ENCODE peak calls at places on chromosomes 7 and 10, in seven cellular contexts. C is kidney tubule cell; U is tibial artery; I is mucosa of gallbladder; H is activated effector memory CD4-positive, alpha-beta T cell treated with Interleukin-2 at 50 U/mL for 16 hours; D is ACHN; M is stimulated activated CD4-positive, alpha-beta T cell treated with anti-CD3 and anti-CD28 coated beads, Interleukin-2, amount 100 ng/mL, for 48 hours. A is an unnamed sample.

GRCh38 chr10:99676435-99676834 is 17.1 kb downstream of the ENTPD7 start:
- DNase-seq in C (no peak), U (no peak), I (no peak), H (no peak), D (peak; percentile 24), M (no peak), A (no peak)

GRCh38 chr10:33286186-33286934 is 48.1 kb downstream of the NRP1 start:
- DNase-seq in C (no peak), U (peak; percentile 71), I (no peak), H (no peak), D (no peak), M (no peak), A (no peak)

GRCh38 chr7:35831208-35831607 is 30.4 kb downstream of the SEPTIN7 start:
- DNase-seq in C (no peak), U (no peak), I (no peak), H (no peak), D (peak; percentile 56), M (no peak), A (no peak)

GRCh38 chr7:81687062-81687461 is 82.8 kb downstream of the HGF start:
- DNase-seq in C (no peak), U (no peak), I (no peak), H (no peak), D (no peak), M (no peak), A (no peak)

GRCh38 chr10:77244746-77245145 is 392.9 kb downstream of the KCNMA1 start:
- DNase-seq in C (no peak), U (no peak), I (no peak), H (no peak), D (no peak), M (no peak), A (no peak)

GRCh38 chr10:98444314-98445006 is 2.3 kb downstream of the HPS1 start:
- DNase-seq in C (peak; percentile 77), U (no peak), I (no peak), H (no peak), D (peak; percentile 81), M (no peak), A (no peak)

GRCh38 chr7:2923291-2923781 is 79.2 kb upstream of the GNA12 start:
- DNase-seq in C (no peak), U (no peak), I (no peak), H (no peak), D (no peak), M (no peak), A (no peak)

GRCh38 chr10:104328916-104329710 is 9.2 kb downstream of the ITPRIP start:
- DNase-seq in C (peak; percentile 88), U (peak; percentile 93), I (no peak), H (peak; percentile 63), D (peak; percentile 69), M (peak; percentile 69), A (no peak)

GRCh38 chr7:42091461-42092229 is 145.4 kb downstream of the GLI3 start:
- DNase-seq in C (peak; percentile 37), U (no peak), I (peak; percentile 20), H (no peak), D (no peak), M (no peak), A (no peak)

GRCh38 chr7:107890962-107891618 is at the start of gene DLD:
- DNase-seq in C (peak; percentile 93), U (peak; percentile 96), I (peak; percentile 94), H (peak; percentile 88), D (peak; percentile 97), M (peak; percentile 88), A (peak; percentile 98)

GRCh38 chr10:15658099-15658702 is 61.5 kb downstream of the ITGA8 start:
- DNase-seq in C (no peak), U (no peak), I (no peak), H (no peak), D (no peak), M (no peak), A (no peak)

GRCh38 chr7:41054960-41055700 is 647.8 kb downstream of the INHBA start:
- DNase-seq in C (no peak), U (no peak), I (no peak), H (no peak), D (no peak), M (no peak), A (no peak)

GRCh38 chr7:147492621-147493020 is 1097.9 kb upstream of the C7orf33 start:
- DNase-seq in C (peak; percentile 12), U (no peak), I (no peak), H (no peak), D (no peak), M (no peak), A (no peak)

GRCh38 chr7:41097501-41097900 is 605.4 kb downstream of the INHBA start:
- DNase-seq in C (peak; percentile 25), U (no peak), I (no peak), H (no peak), D (no peak), M (no peak), A (no peak)

GRCh38 chr7:155972247-155972646 is 160.0 kb upstream of the SHH start:
- DNase-seq in C (no peak), U (no peak), I (no peak), H (no peak), D (no peak), M (no peak), A (no peak)

A was measured in RPMI8226.